ENCODE peak calls at places on chromosomes 5 and 9, in five cellular contexts. One of them, this sample, is unnamed. For H3K9me3 and H3K36me3, the result is how much of the 10 kb centered on the place peaks cover.

GRCh38 chr5:60295423-60295822 is 401.9 kb upstream of the PDE4D start:
- DNase-seq in CD8-positive, alpha-beta memory T cell: no peak
- DNase-seq in left lung: no peak
- DNase-seq in Peyer's patch: no peak
- DNase-seq in OCI-LY7: peak
- DNase-seq in this sample: no peak

GRCh38 chr5:151068571-151069197 is 12.2 kb downstream of the TNIP1 start:
- DNase-seq in CD8-positive, alpha-beta memory T cell: no peak
- DNase-seq in left lung: no peak
- DNase-seq in Peyer's patch: peak
- DNase-seq in OCI-LY7: no peak
- DNase-seq in this sample: no peak

GRCh38 chr5:54390539-54391031 is 64.9 kb upstream of the HSPB3 start:
- DNase-seq in CD8-positive, alpha-beta memory T cell: no peak
- DNase-seq in left lung: no peak
- DNase-seq in Peyer's patch: no peak
- DNase-seq in OCI-LY7: no peak
- DNase-seq in this sample: no peak

GRCh38 chr9:115498338-115498737 is 380.4 kb upstream of the TNC start:
- DNase-seq in CD8-positive, alpha-beta memory T cell: no peak
- DNase-seq in left lung: no peak
- DNase-seq in Peyer's patch: no peak
- DNase-seq in OCI-LY7: no peak
- DNase-seq in this sample: no peak

GRCh38 chr9:32502459-32502858 is 23.5 kb downstream of the RIGI start:
- DNase-seq in CD8-positive, alpha-beta memory T cell: no peak
- DNase-seq in left lung: no peak
- DNase-seq in Peyer's patch: no peak
- DNase-seq in OCI-LY7: no peak
- DNase-seq in this sample: no peak

GRCh38 chr5:32400394-32400793 is 44.1 kb downstream of the ZFR start:
- DNase-seq in CD8-positive, alpha-beta memory T cell: no peak
- DNase-seq in left lung: no peak
- DNase-seq in Peyer's patch: no peak
- DNase-seq in OCI-LY7: no peak
- DNase-seq in this sample: no peak

GRCh38 chr9:74666625-74667316 is 169.6 kb downstream of the RORB start:
- DNase-seq in CD8-positive, alpha-beta memory T cell: no peak
- DNase-seq in left lung: no peak
- DNase-seq in Peyer's patch: no peak
- DNase-seq in OCI-LY7: no peak
- DNase-seq in this sample: no peak

GRCh38 chr9:14530301-14530700 is 162.9 kb downstream of the ZDHHC21 start:
- DNase-seq in CD8-positive, alpha-beta memory T cell: no peak
- DNase-seq in left lung: no peak
- DNase-seq in Peyer's patch: no peak
- DNase-seq in OCI-LY7: no peak
- DNase-seq in this sample: no peak

GRCh38 chr5:44646016-44646415 is 162.7 kb upstream of the MRPS30 start:
- DNase-seq in CD8-positive, alpha-beta memory T cell: no peak
- DNase-seq in left lung: no peak
- DNase-seq in Peyer's patch: no peak
- DNase-seq in OCI-LY7: no peak
- DNase-seq in this sample: no peak

GRCh38 chr5:61115968-61116367 is 46.3 kb downstream of the SMIM15 start:
- DNase-seq in CD8-positive, alpha-beta memory T cell: no peak
- DNase-seq in left lung: no peak
- DNase-seq in Peyer's patch: no peak
- DNase-seq in OCI-LY7: no peak
- DNase-seq in this sample: no peak

GRCh38 chr5:5298841-5299543 is 123.5 kb upstream of the ICE1 start:
- DNase-seq in CD8-positive, alpha-beta memory T cell: no peak
- DNase-seq in left lung: no peak
- DNase-seq in Peyer's patch: no peak
- DNase-seq in OCI-LY7: no peak
- DNase-seq in this sample: no peak

GRCh38 chr5:1235379-1235778 is 10.2 kb downstream of the SLC6A18 start:
- DNase-seq in CD8-positive, alpha-beta memory T cell: no peak
- DNase-seq in left lung: no peak
- DNase-seq in Peyer's patch: no peak
- DNase-seq in OCI-LY7: no peak
- DNase-seq in this sample: no peak

GRCh38 chr5:74953961-74954720 is 88.0 kb upstream of the FAM169A start:
- DNase-seq in CD8-positive, alpha-beta memory T cell: no peak
- DNase-seq in left lung: no peak
- DNase-seq in Peyer's patch: no peak
- DNase-seq in OCI-LY7: no peak
- DNase-seq in this sample: no peak

GRCh38 chr9:81470864-81471263 is 218.5 kb downstream of the TLE1 start:
- DNase-seq in CD8-positive, alpha-beta memory T cell: no peak
- DNase-seq in left lung: no peak
- DNase-seq in Peyer's patch: no peak
- DNase-seq in OCI-LY7: no peak
- DNase-seq in this sample: no peak

GRCh38 chr5:162684145-162684544 is 616.6 kb downstream of the GABRG2 start:
- DNase-seq in CD8-positive, alpha-beta memory T cell: no peak
- DNase-seq in left lung: no peak
- DNase-seq in Peyer's patch: no peak
- DNase-seq in OCI-LY7: no peak
- DNase-seq in this sample: no peak

GRCh38 chr5:124102491-124102890 is 590.5 kb downstream of the CSNK1G3 start:
- DNase-seq in CD8-positive, alpha-beta memory T cell: no peak
- DNase-seq in left lung: no peak
- DNase-seq in Peyer's patch: no peak
- DNase-seq in OCI-LY7: no peak
- DNase-seq in this sample: no peak

GRCh38 chr5:110768138-110768845 is 29.5 kb downstream of the SLC25A46 start:
- DNase-seq in CD8-positive, alpha-beta memory T cell: no peak
- DNase-seq in left lung: no peak
- DNase-seq in Peyer's patch: no peak
- DNase-seq in OCI-LY7: no peak
- DNase-seq in this sample: no peak

GRCh38 chr5:83900307-83900706 is 179.7 kb upstream of the HAPLN1 start:
- DNase-seq in CD8-positive, alpha-beta memory T cell: no peak
- DNase-seq in left lung: no peak
- DNase-seq in Peyer's patch: no peak
- DNase-seq in OCI-LY7: no peak
- DNase-seq in this sample: no peak

GRCh38 chr9:123933401-123933800 is 3.5 kb upstream of the DENND1A start:
- DNase-seq in CD8-positive, alpha-beta memory T cell: no peak
- DNase-seq in left lung: no peak
- DNase-seq in Peyer's patch: no peak
- DNase-seq in OCI-LY7: no peak
- DNase-seq in this sample: no peak

GRCh38 chr5:177429248-177430045 is 3.0 kb downstream of the GRK6 start:
- DNase-seq in CD8-positive, alpha-beta memory T cell: peak
- DNase-seq in left lung: peak
- DNase-seq in Peyer's patch: peak
- DNase-seq in OCI-LY7: peak
- DNase-seq in this sample: peak

GRCh38 chr9:135916998-135917397 is 9.7 kb upstream of the CAMSAP1 start:
- DNase-seq in CD8-positive, alpha-beta memory T cell: no peak
- DNase-seq in left lung: no peak
- DNase-seq in Peyer's patch: no peak
- DNase-seq in OCI-LY7: peak
- DNase-seq in this sample: no peak
- H3K9me3 ChIP-seq in CD8-positive, alpha-beta memory T cell: under half
- H3K9me3 ChIP-seq in left lung: half or more
- H3K9me3 ChIP-seq in Peyer's patch: under half
- H3K9me3 ChIP-seq in OCI-LY7: under half
- H3K9me3 ChIP-seq in this sample: under half

DNA sequence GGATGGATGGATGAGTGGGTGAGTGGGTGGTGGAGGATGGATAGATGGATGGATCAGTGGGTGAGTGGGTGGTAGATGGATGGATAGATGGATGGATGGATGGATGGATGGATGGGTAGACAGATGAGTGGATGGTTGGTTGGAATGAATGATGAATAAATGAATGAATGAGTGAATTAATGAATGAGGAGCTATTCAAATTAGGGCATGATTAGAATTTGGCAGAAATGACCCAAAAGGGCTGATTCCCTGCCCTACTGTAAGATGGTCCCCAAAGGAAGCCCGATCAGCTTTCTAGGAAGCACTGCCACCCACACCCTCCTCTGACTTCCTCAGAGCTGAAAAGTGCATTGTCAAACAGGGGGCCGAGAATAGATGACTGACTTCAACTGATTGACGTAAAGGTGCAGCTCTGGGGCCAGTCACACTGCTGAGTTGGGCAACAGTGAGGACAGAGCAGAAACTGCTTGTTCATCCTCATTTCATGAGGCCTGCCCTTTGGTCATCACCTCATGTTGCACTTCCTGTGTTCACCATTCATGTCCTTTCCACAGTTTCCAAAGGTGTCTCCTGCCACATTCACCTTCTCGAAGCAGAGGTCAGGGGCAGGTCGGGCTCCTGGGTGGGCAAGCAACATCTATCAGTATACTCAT is 34.3 kb downstream of the NIPAL4 start:
- DNase-seq in CD8-positive, alpha-beta memory T cell: no peak
- DNase-seq in left lung: peak
- DNase-seq in Peyer's patch: no peak
- DNase-seq in OCI-LY7: no peak
- DNase-seq in this sample: no peak
- H3K36me3 ChIP-seq in CD8-positive, alpha-beta memory T cell: under half
- H3K36me3 ChIP-seq in left lung: half or more
- H3K36me3 ChIP-seq in Peyer's patch: under half
- H3K36me3 ChIP-seq in OCI-LY7: under half
- H3K36me3 ChIP-seq in this sample: under half

GRCh38 chr9:135533674-135534073 is 12.3 kb upstream of the OBP2A start:
- DNase-seq in CD8-positive, alpha-beta memory T cell: no peak
- DNase-seq in left lung: no peak
- DNase-seq in Peyer's patch: no peak
- DNase-seq in OCI-LY7: no peak
- DNase-seq in this sample: no peak
- H3K9me3 ChIP-seq in CD8-positive, alpha-beta memory T cell: under half
- H3K9me3 ChIP-seq in left lung: under half
- H3K9me3 ChIP-seq in Peyer's patch: under half
- H3K9me3 ChIP-seq in OCI-LY7: under half
- H3K9me3 ChIP-seq in this sample: under half

GRCh38 chr9:131669234-131670172 is 70.4 kb downstream of the RAPGEF1 start:
- DNase-seq in CD8-positive, alpha-beta memory T cell: no peak
- DNase-seq in left lung: no peak
- DNase-seq in Peyer's patch: no peak
- DNase-seq in OCI-LY7: no peak
- DNase-seq in this sample: no peak

GRCh38 chr9:131673068-131673467 is 66.8 kb downstream of the RAPGEF1 start:
- DNase-seq in CD8-positive, alpha-beta memory T cell: no peak
- DNase-seq in left lung: no peak
- DNase-seq in Peyer's patch: no peak
- DNase-seq in OCI-LY7: no peak
- DNase-seq in this sample: no peak

GRCh38 chr9:131670247-131670681 is 69.6 kb downstream of the RAPGEF1 start:
- DNase-seq in CD8-positive, alpha-beta memory T cell: no peak
- DNase-seq in left lung: peak
- DNase-seq in Peyer's patch: peak
- DNase-seq in OCI-LY7: no peak
- DNase-seq in this sample: no peak

GRCh38 chr9:131672451-131672850 is 67.4 kb downstream of the RAPGEF1 start:
- DNase-seq in CD8-positive, alpha-beta memory T cell: no peak
- DNase-seq in left lung: no peak
- DNase-seq in Peyer's patch: no peak
- DNase-seq in OCI-LY7: no peak
- DNase-seq in this sample: no peak

GRCh38 chr9:131671150-131671549 is 68.7 kb downstream of the RAPGEF1 start:
- DNase-seq in CD8-positive, alpha-beta memory T cell: no peak
- DNase-seq in left lung: no peak
- DNase-seq in Peyer's patch: no peak
- DNase-seq in OCI-LY7: no peak
- DNase-seq in this sample: no peak
- H3K36me3 ChIP-seq in CD8-positive, alpha-beta memory T cell: under half
- H3K36me3 ChIP-seq in left lung: under half
- H3K36me3 ChIP-seq in Peyer's patch: under half
- H3K36me3 ChIP-seq in OCI-LY7: half or more
- H3K36me3 ChIP-seq in this sample: under half

DNA sequence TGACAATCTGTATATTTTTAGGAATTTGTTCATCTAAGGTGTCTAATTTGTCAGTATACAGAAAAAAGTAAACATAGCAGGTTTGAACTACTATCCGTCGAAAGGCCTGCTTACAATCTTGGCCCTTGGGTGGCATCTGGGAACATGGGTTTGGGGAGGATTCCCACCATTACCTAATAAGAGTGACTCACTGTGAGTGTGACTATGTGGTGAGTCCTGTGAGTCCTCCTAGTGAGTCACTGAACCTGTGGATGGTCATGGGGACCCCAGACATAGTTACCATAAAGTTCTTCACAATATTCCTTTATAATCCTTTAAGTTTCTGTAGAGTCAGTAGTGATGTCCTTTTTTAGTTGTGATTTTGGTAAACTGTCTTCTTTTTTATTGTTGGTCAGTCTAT is 37.0 kb downstream of the RNF130 start:
- DNase-seq in CD8-positive, alpha-beta memory T cell: no peak
- DNase-seq in left lung: no peak
- DNase-seq in Peyer's patch: no peak
- DNase-seq in OCI-LY7: no peak
- DNase-seq in this sample: no peak
- H3K9me3 ChIP-seq in CD8-positive, alpha-beta memory T cell: under half
- H3K9me3 ChIP-seq in left lung: under half
- H3K9me3 ChIP-seq in Peyer's patch: under half
- H3K9me3 ChIP-seq in OCI-LY7: under half
- H3K9me3 ChIP-seq in this sample: under half

DNA sequence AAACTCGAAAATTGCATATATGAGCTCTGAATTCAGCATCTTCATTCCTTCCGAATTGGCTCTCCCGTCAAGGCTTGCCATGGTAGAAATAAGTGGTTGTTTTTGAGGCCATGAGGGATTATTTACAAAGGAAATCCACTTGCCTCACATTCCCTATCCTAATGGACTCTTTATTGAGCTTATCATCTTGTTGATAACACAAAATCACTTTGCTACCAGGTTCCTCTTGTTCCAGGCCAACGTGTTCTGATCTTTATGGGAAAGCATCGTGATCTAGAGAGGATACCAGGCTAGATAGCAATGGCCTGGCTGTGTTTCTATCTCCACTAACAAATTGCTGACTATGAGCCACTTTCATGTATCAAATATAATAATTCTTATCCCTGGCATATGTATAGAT is 811.7 kb downstream of the TLR4 start:
- DNase-seq in CD8-positive, alpha-beta memory T cell: no peak
- DNase-seq in left lung: no peak
- DNase-seq in Peyer's patch: no peak
- DNase-seq in OCI-LY7: no peak
- DNase-seq in this sample: no peak
- H3K36me3 ChIP-seq in CD8-positive, alpha-beta memory T cell: under half
- H3K36me3 ChIP-seq in left lung: under half
- H3K36me3 ChIP-seq in Peyer's patch: under half
- H3K36me3 ChIP-seq in OCI-LY7: under half
- H3K36me3 ChIP-seq in this sample: under half

GRCh38 chr9:12141422-12141821 is 551.8 kb upstream of the TYRP1 start:
- DNase-seq in CD8-positive, alpha-beta memory T cell: no peak
- DNase-seq in left lung: no peak
- DNase-seq in Peyer's patch: no peak
- DNase-seq in OCI-LY7: peak
- DNase-seq in this sample: no peak
- H3K9me3 ChIP-seq in CD8-positive, alpha-beta memory T cell: under half
- H3K9me3 ChIP-seq in left lung: under half
- H3K9me3 ChIP-seq in Peyer's patch: under half
- H3K9me3 ChIP-seq in OCI-LY7: under half
- H3K9me3 ChIP-seq in this sample: under half

This sample was measured in naive thymus-derived CD4-positive, alpha-beta T cell.